ENCODE peak calls at places on chromosomes 11 and 22, in six cellular contexts. One of them, this sample, is unnamed.
A peak's percentile ranks its signal among the peaks of the same experiment; 100 is the strongest.

GRCh38 chr22:21837184-21837979 is 30.1 kb downstream of the MAPK1 start:
- DNase-seq in CD8-positive, alpha-beta T cell: no peak
- DNase-seq in HCT116: peak; percentile 39
- DNase-seq in HFF-Myc: peak; percentile 69
- DNase-seq in AG10803: peak; percentile 82
- DNase-seq in IMR-90: peak; percentile 91
- DNase-seq in this sample: peak; percentile 89

GRCh38 chr22:36379593-36380361 is 8.0 kb downstream of the MYH9 start:
- DNase-seq in CD8-positive, alpha-beta T cell: peak; percentile 74
- DNase-seq in HCT116: no peak
- DNase-seq in HFF-Myc: no peak
- DNase-seq in AG10803: no peak
- DNase-seq in IMR-90: peak; percentile 59
- DNase-seq in this sample: no peak

GRCh38 chr11:125110506-125110905 is 920 bp downstream of the TMEM218 start:
- DNase-seq in CD8-positive, alpha-beta T cell: no peak
- DNase-seq in HCT116: no peak
- DNase-seq in HFF-Myc: no peak
- DNase-seq in AG10803: no peak
- DNase-seq in IMR-90: no peak
- DNase-seq in this sample: peak; percentile 29

GRCh38 chr22:41589260-41589600 is 410 bp downstream of the PMM1 start:
- DNase-seq in CD8-positive, alpha-beta T cell: no peak
- DNase-seq in HCT116: no peak
- DNase-seq in HFF-Myc: no peak
- DNase-seq in AG10803: peak; percentile 24
- DNase-seq in IMR-90: no peak
- DNase-seq in this sample: no peak

GRCh38 chr22:23926561-23926960 is 32.4 kb downstream of the MIF start:
- DNase-seq in CD8-positive, alpha-beta T cell: no peak
- DNase-seq in HCT116: no peak
- DNase-seq in HFF-Myc: no peak
- DNase-seq in AG10803: no peak
- DNase-seq in IMR-90: no peak
- DNase-seq in this sample: no peak

GRCh38 chr11:130313383-130314183 is 1.1 kb downstream of the ZBTB44 start:
- DNase-seq in CD8-positive, alpha-beta T cell: no peak
- DNase-seq in HCT116: no peak
- DNase-seq in HFF-Myc: no peak
- DNase-seq in AG10803: peak; percentile 1
- DNase-seq in IMR-90: peak; percentile 3
- DNase-seq in this sample: no peak

GRCh38 chr11:120830092-120830491 is 193.8 kb upstream of the TBCEL start:
- DNase-seq in CD8-positive, alpha-beta T cell: no peak
- DNase-seq in HCT116: no peak
- DNase-seq in HFF-Myc: no peak
- DNase-seq in AG10803: no peak
- DNase-seq in IMR-90: no peak
- DNase-seq in this sample: no peak

GRCh38 chr22:48276933-48277867 is 1514.8 kb downstream of the TBC1D22A start:
- DNase-seq in CD8-positive, alpha-beta T cell: no peak
- DNase-seq in HCT116: no peak
- DNase-seq in HFF-Myc: no peak
- DNase-seq in AG10803: no peak
- DNase-seq in IMR-90: no peak
- DNase-seq in this sample: no peak

GRCh38 chr11:19808076-19808911 is 95.7 kb downstream of the NAV2 start:
- DNase-seq in CD8-positive, alpha-beta T cell: no peak
- DNase-seq in HCT116: no peak
- DNase-seq in HFF-Myc: no peak
- DNase-seq in AG10803: no peak
- DNase-seq in IMR-90: no peak
- DNase-seq in this sample: no peak

GRCh38 chr22:42179616-42180015 is 49.0 kb upstream of the CYP2D6 start:
- DNase-seq in CD8-positive, alpha-beta T cell: no peak
- DNase-seq in HCT116: no peak
- DNase-seq in HFF-Myc: peak; percentile 82
- DNase-seq in AG10803: peak; percentile 94
- DNase-seq in IMR-90: peak; percentile 88
- DNase-seq in this sample: peak; percentile 96

GRCh38 chr22:35729309-35729698 is 11.6 kb downstream of the APOL5 start:
- DNase-seq in CD8-positive, alpha-beta T cell: no peak
- DNase-seq in HCT116: no peak
- DNase-seq in HFF-Myc: no peak
- DNase-seq in AG10803: no peak
- DNase-seq in IMR-90: no peak
- DNase-seq in this sample: no peak

GRCh38 chr11:118749429-118749828 is 41.5 kb downstream of the DDX6 start:
- DNase-seq in CD8-positive, alpha-beta T cell: no peak
- DNase-seq in HCT116: no peak
- DNase-seq in HFF-Myc: no peak
- DNase-seq in AG10803: no peak
- DNase-seq in IMR-90: no peak
- DNase-seq in this sample: no peak

GRCh38 chr11:131889146-131889577 is 518.7 kb downstream of the NTM start:
- DNase-seq in CD8-positive, alpha-beta T cell: no peak
- DNase-seq in HCT116: no peak
- DNase-seq in HFF-Myc: peak; percentile 82
- DNase-seq in AG10803: peak; percentile 96
- DNase-seq in IMR-90: peak; percentile 95
- DNase-seq in this sample: peak; percentile 73

GRCh38 chr11:2655320-2655719 is 44.5 kb downstream of the KCNQ1OT1 start:
- DNase-seq in CD8-positive, alpha-beta T cell: no peak
- DNase-seq in HCT116: no peak
- DNase-seq in HFF-Myc: no peak
- DNase-seq in AG10803: no peak
- DNase-seq in IMR-90: no peak
- DNase-seq in this sample: no peak

GRCh38 chr11:134449713-134450112 is 37.7 kb upstream of the B3GAT1 start:
- DNase-seq in CD8-positive, alpha-beta T cell: no peak
- DNase-seq in HCT116: peak; percentile 4
- DNase-seq in HFF-Myc: no peak
- DNase-seq in AG10803: no peak
- DNase-seq in IMR-90: no peak
- DNase-seq in this sample: no peak

GRCh38 chr11:15073361-15074205 is at the start of gene CALCB:
- DNase-seq in CD8-positive, alpha-beta T cell: no peak
- DNase-seq in HCT116: no peak
- DNase-seq in HFF-Myc: no peak
- DNase-seq in AG10803: peak; percentile 12
- DNase-seq in IMR-90: peak; percentile 10
- DNase-seq in this sample: peak; percentile 18

GRCh38 chr11:26805001-26805400 is 83.1 kb upstream of the SLC5A12 start:
- DNase-seq in CD8-positive, alpha-beta T cell: no peak
- DNase-seq in HCT116: no peak
- DNase-seq in HFF-Myc: no peak
- DNase-seq in AG10803: peak; percentile 15
- DNase-seq in IMR-90: no peak
- DNase-seq in this sample: peak; percentile 41

GRCh38 chr22:42169055-42169469 is 38.5 kb upstream of the CYP2D6 start:
- DNase-seq in CD8-positive, alpha-beta T cell: peak; percentile 71
- DNase-seq in HCT116: peak; percentile 56
- DNase-seq in HFF-Myc: peak; percentile 36
- DNase-seq in AG10803: peak; percentile 71
- DNase-seq in IMR-90: peak; percentile 70
- DNase-seq in this sample: no peak

GRCh38 chr11:119641991-119642745 is 86.8 kb downstream of the NECTIN1 start:
- DNase-seq in CD8-positive, alpha-beta T cell: peak; percentile 12
- DNase-seq in HCT116: peak; percentile 4
- DNase-seq in HFF-Myc: peak; percentile 9
- DNase-seq in AG10803: no peak
- DNase-seq in IMR-90: peak; percentile 5
- DNase-seq in this sample: no peak

GRCh38 chr11:2413735-2414579 is 13.4 kb downstream of the TSSC4 start:
- DNase-seq in CD8-positive, alpha-beta T cell: no peak
- DNase-seq in HCT116: no peak
- DNase-seq in HFF-Myc: no peak
- DNase-seq in AG10803: no peak
- DNase-seq in IMR-90: no peak
- DNase-seq in this sample: no peak

GRCh38 chr11:93817426-93818348 is 32.7 kb downstream of the VSTM5 start:
- DNase-seq in CD8-positive, alpha-beta T cell: no peak
- DNase-seq in HCT116: no peak
- DNase-seq in HFF-Myc: no peak
- DNase-seq in AG10803: peak; percentile 12
- DNase-seq in IMR-90: no peak
- DNase-seq in this sample: no peak

GRCh38 chr22:44919691-44920090 is 90.1 kb downstream of the PHF21B start:
- DNase-seq in CD8-positive, alpha-beta T cell: no peak
- DNase-seq in HCT116: no peak
- DNase-seq in HFF-Myc: no peak
- DNase-seq in AG10803: no peak
- DNase-seq in IMR-90: no peak
- DNase-seq in this sample: no peak

GRCh38 chr22:30968015-30968923 is at the start of gene MORC2:
- DNase-seq in CD8-positive, alpha-beta T cell: no peak
- DNase-seq in HCT116: no peak
- DNase-seq in HFF-Myc: no peak
- DNase-seq in AG10803: no peak
- DNase-seq in IMR-90: peak; percentile 15
- DNase-seq in this sample: no peak

GRCh38 chr22:45163074-45163416 is 680 bp upstream of the NUP50 start:
- DNase-seq in CD8-positive, alpha-beta T cell: no peak
- DNase-seq in HCT116: no peak
- DNase-seq in HFF-Myc: no peak
- DNase-seq in AG10803: peak; percentile 57
- DNase-seq in IMR-90: peak; percentile 54
- DNase-seq in this sample: peak; percentile 56

GRCh38 chr22:46674367-46674781 is 54.2 kb downstream of the GRAMD4 start:
- DNase-seq in CD8-positive, alpha-beta T cell: peak; percentile 85
- DNase-seq in HCT116: no peak
- DNase-seq in HFF-Myc: no peak
- DNase-seq in AG10803: no peak
- DNase-seq in IMR-90: no peak
- DNase-seq in this sample: peak; percentile 51

GRCh38 chr22:32203181-32204105 is 1.4 kb downstream of the RFPL2 start:
- DNase-seq in CD8-positive, alpha-beta T cell: no peak
- DNase-seq in HCT116: no peak
- DNase-seq in HFF-Myc: no peak
- DNase-seq in AG10803: no peak
- DNase-seq in IMR-90: no peak
- DNase-seq in this sample: no peak

DNA sequence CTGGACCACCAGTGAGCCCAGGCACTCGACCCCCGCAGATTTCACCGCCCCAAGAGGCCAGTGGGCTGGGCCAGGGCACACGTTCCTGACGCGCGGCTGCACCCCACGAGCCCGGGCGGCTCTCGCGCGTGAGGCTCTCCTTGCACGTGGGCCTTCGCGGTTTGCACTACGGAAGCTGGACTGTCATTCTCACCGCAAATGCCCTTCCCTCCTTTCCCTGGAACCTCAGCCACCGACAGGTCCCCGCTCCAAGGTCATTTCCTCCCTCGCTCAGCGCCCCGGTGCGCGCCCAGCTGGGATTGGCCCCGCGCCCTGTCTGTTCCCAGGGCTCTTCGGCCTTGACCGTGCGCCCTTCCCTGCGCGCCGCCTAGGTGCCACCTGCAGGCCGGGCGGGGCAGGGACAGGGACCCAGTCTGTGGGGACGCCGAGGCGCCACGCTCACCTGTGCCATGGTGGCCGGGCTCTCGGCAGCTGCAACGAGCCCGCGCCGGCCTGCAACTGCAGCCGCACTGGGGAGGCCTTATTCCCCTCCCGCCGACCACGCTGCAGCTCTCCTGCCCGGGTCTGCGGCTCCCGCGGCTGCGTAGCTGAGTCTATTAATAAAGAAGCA is 2.1 kb upstream of the CPT1A start:
- DNase-seq in CD8-positive, alpha-beta T cell: peak; percentile 75
- DNase-seq in HCT116: peak; percentile 67
- DNase-seq in HFF-Myc: no peak
- DNase-seq in AG10803: no peak
- DNase-seq in IMR-90: no peak
- DNase-seq in this sample: no peak
- TF ChIP-seq CTCF in CD8-positive, alpha-beta T cell: peak; percentile 54
- TF ChIP-seq CTCF in HCT116: peak; percentile 58
- TF ChIP-seq CTCF in HFF-Myc: no peak
- TF ChIP-seq CTCF in AG10803: no peak
- TF ChIP-seq CTCF in IMR-90: peak; percentile 5
- TF ChIP-seq CTCF in this sample: no peak

DNA sequence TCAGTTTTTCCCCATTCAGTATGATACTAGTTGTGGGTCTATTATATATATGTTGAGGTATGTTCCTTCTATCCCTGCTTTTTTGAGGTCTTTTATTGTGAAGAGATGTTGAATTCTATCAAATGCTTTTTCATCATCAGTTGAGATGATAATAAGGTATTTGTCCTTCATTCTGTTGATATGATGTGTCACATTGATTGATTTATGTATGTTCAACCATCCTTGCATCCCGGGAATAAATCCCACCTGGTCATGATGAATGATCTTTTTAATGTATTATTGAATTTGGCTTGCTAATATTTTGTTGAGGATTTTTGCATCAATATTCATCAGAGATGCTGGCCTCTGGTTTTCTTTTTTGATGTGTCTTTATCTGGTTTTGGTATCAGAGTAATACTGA is 26.0 kb downstream of the ENDOD1 start:
- DNase-seq in CD8-positive, alpha-beta T cell: no peak
- DNase-seq in HCT116: no peak
- DNase-seq in HFF-Myc: no peak
- DNase-seq in AG10803: no peak
- DNase-seq in IMR-90: no peak
- DNase-seq in this sample: no peak
- H3K4me3 ChIP-seq in CD8-positive, alpha-beta T cell: no peak overlapping the region
- H3K4me3 ChIP-seq in HCT116: no peak overlapping the region
- H3K4me3 ChIP-seq in HFF-Myc: no peak overlapping the region
- H3K4me3 ChIP-seq in AG10803: no peak overlapping the region
- H3K4me3 ChIP-seq in IMR-90: no peak overlapping the region
- H3K4me3 ChIP-seq in this sample: no peak overlapping the region

GRCh38 chr11:35171226-35171625 is 32.3 kb downstream of the CD44 start:
- DNase-seq in CD8-positive, alpha-beta T cell: no peak
- DNase-seq in HCT116: no peak
- DNase-seq in HFF-Myc: no peak
- DNase-seq in AG10803: no peak
- DNase-seq in IMR-90: no peak
- DNase-seq in this sample: no peak

GRCh38 chr11:35167451-35167954 is 28.5 kb downstream of the CD44 start:
- DNase-seq in CD8-positive, alpha-beta T cell: no peak
- DNase-seq in HCT116: no peak
- DNase-seq in HFF-Myc: no peak
- DNase-seq in AG10803: peak; percentile 78
- DNase-seq in IMR-90: no peak
- DNase-seq in this sample: no peak

GRCh38 chr11:35170503-35170902 is 31.5 kb downstream of the CD44 start:
- DNase-seq in CD8-positive, alpha-beta T cell: no peak
- DNase-seq in HCT116: no peak
- DNase-seq in HFF-Myc: no peak
- DNase-seq in AG10803: peak; percentile 74
- DNase-seq in IMR-90: no peak
- DNase-seq in this sample: no peak

GRCh38 chr11:35168606-35169200 is 29.7 kb downstream of the CD44 start:
- DNase-seq in CD8-positive, alpha-beta T cell: no peak
- DNase-seq in HCT116: no peak
- DNase-seq in HFF-Myc: no peak
- DNase-seq in AG10803: no peak
- DNase-seq in IMR-90: no peak
- DNase-seq in this sample: no peak

GRCh38 chr11:35169754-35170153 is 30.8 kb downstream of the CD44 start:
- DNase-seq in CD8-positive, alpha-beta T cell: no peak
- DNase-seq in HCT116: no peak
- DNase-seq in HFF-Myc: no peak
- DNase-seq in AG10803: no peak
- DNase-seq in IMR-90: no peak
- DNase-seq in this sample: no peak
- TF ChIP-seq CTCF in CD8-positive, alpha-beta T cell: no peak
- TF ChIP-seq CTCF in HCT116: no peak
- TF ChIP-seq CTCF in HFF-Myc: no peak
- TF ChIP-seq CTCF in AG10803: no peak
- TF ChIP-seq CTCF in IMR-90: no peak
- TF ChIP-seq CTCF in this sample: no peak

GRCh38 chr11:63919267-63920125 is 2.5 kb upstream of the RCOR2 start:
- DNase-seq in CD8-positive, alpha-beta T cell: no peak
- DNase-seq in HCT116: no peak
- DNase-seq in HFF-Myc: no peak
- DNase-seq in AG10803: no peak
- DNase-seq in IMR-90: no peak
- DNase-seq in this sample: peak; percentile 70
- H3K4me3 ChIP-seq in CD8-positive, alpha-beta T cell: no peak overlapping the region
- H3K4me3 ChIP-seq in HCT116: peak overlapping the region; percentile 55
- H3K4me3 ChIP-seq in HFF-Myc: peak overlapping the region; percentile 16
- H3K4me3 ChIP-seq in AG10803: peak overlapping the region; percentile 37
- H3K4me3 ChIP-seq in IMR-90: no peak overlapping the region
- H3K4me3 ChIP-seq in this sample: peak overlapping the region; percentile 15

This sample was measured in foreskin fibroblast.